ENCODE peak calls at places on chromosomes 11 and 22, in five cellular contexts. D is neural crest cell, X is IMR-90, S is HFFc6, Q is GM03348. M is an unnamed sample.
A peak's percentile ranks its signal among the peaks of the same experiment; 100 is the strongest.

GRCh38 chr11:31645747-31646146 is 136.2 kb downstream of the ELP4 start:
- DNase-seq in D (no peak), X (peak; percentile 88), S (peak; percentile 73), Q (peak; percentile 25), M (no peak)

GRCh38 chr22:42766860-42767259 is 46.2 kb upstream of the A4GALT start:
- DNase-seq in S (no peak), Q (no peak), D (no peak), X (no peak), M (no peak)

GRCh38 chr11:122807731-122808485 is 30.4 kb upstream of the CRTAM start:
- DNase-seq in D (no peak), S (no peak), X (peak; percentile 49), Q (no peak), M (no peak)

GRCh38 chr22:30824711-30825110 is 130.0 kb downstream of the OSBP2 start:
- DNase-seq in D (no peak), Q (no peak), X (no peak), S (no peak), M (no peak)

GRCh38 chr11:57341250-57341808 is 3.2 kb downstream of the P2RX3 start:
- DNase-seq in D (no peak), S (no peak), X (no peak), Q (no peak), M (no peak)

GRCh38 chr22:26273011-26273675 is 103.9 kb downstream of the SEZ6L start:
- DNase-seq in X (no peak), D (no peak), S (no peak), Q (no peak), M (no peak)

GRCh38 chr11:132032555-132032954 is 662.1 kb downstream of the NTM start:
- DNase-seq in X (peak; percentile 92), S (peak; percentile 88), Q (peak; percentile 33), D (no peak), M (no peak)

GRCh38 chr11:57547854-57548377 is 10.5 kb downstream of the SMTNL1 start:
- DNase-seq in X (no peak), D (no peak), S (no peak), Q (no peak), M (no peak)

GRCh38 chr11:134862168-134862567 is 450.1 kb upstream of the B3GAT1 start:
- DNase-seq in Q (no peak), X (no peak), S (no peak), D (no peak), M (peak; percentile 35)

GRCh38 chr11:132028380-132029240 is 658.2 kb downstream of the NTM start:
- DNase-seq in D (peak; percentile 31), Q (peak; percentile 38), X (peak; percentile 73), S (peak; percentile 67), M (peak; percentile 87)

GRCh38 chr22:45709866-45710265 is 38.2 kb downstream of the ATXN10 start:
- DNase-seq in X (peak; percentile 82), S (peak; percentile 81), D (no peak), Q (peak; percentile 33), M (no peak)

GRCh38 chr22:24070553-24070952 is 59.4 kb downstream of the CABIN1 start:
- DNase-seq in S (no peak), X (no peak), D (no peak), Q (no peak), M (no peak)

GRCh38 chr11:110123003-110123402 is 29.8 kb downstream of the ZC3H12C start:
- DNase-seq in X (peak; percentile 79), S (no peak), Q (peak; percentile 28), D (no peak), M (no peak)